ENCODE peak calls at places on chromosome 20, in six cellular contexts. I is Peyer's patch; O is CD8-positive, alpha-beta T cell; M is dorsolateral prefrontal cortex; F is mesenchymal stem cell; U is spleen. K is an unnamed sample.

GRCh38 chr20:25289886-25290597 is 42.2 kb downstream of the PYGB start:
- DNase-seq in U (peak; percentile 74), O (no peak), I (no peak), M (no peak), F (no peak), K (no peak)

GRCh38 chr20:14879020-14879697 is 541.7 kb upstream of the FLRT3 start:
- DNase-seq in U (no peak), O (no peak), I (no peak), M (no peak), F (peak; percentile 55), K (peak; percentile 83)

GRCh38 chr20:7775072-7775471 is 165.2 kb downstream of the HAO1 start:
- DNase-seq in F (no peak), O (no peak), I (no peak), M (no peak), U (no peak), K (no peak)

GRCh38 chr20:47727170-47727880 is 58.0 kb downstream of the SULF2 start:
- DNase-seq in U (peak; percentile 94), I (peak; percentile 89), F (no peak), M (peak; percentile 35), O (peak; percentile 69), K (peak; percentile 41)

GRCh38 chr20:4195499-4195898 is 180.1 kb upstream of the RNF24 start:
- DNase-seq in U (peak; percentile 36), M (peak; percentile 64), I (no peak), F (peak; percentile 31), O (no peak), K (no peak)

GRCh38 chr20:25315418-25316210 is 67.7 kb downstream of the PYGB start:
- DNase-seq in I (no peak), F (no peak), M (peak; percentile 7), U (peak; percentile 68), O (no peak), K (no peak)

GRCh38 chr20:25361287-25361683 is 29.4 kb downstream of the ABHD12 start:
- DNase-seq in M (no peak), O (no peak), U (no peak), F (no peak), I (no peak), K (peak; percentile 39)

GRCh38 chr20:53883098-53883762 is 187.2 kb downstream of the BCAS1 start:
- DNase-seq in F (peak; percentile 64), M (no peak), U (no peak), I (no peak), O (no peak), K (no peak)

GRCh38 chr20:24147961-24148360 is 159.4 kb upstream of the GGTLC1 start:
- DNase-seq in O (no peak), U (no peak), M (no peak), I (no peak), F (no peak), K (no peak)

GRCh38 chr20:4684837-4685413 is 36.8 kb upstream of the PRND start:
- DNase-seq in O (no peak), I (no peak), U (no peak), M (no peak), F (peak; percentile 94), K (peak; percentile 15)

GRCh38 chr20:6590891-6591679 is 176.4 kb upstream of the BMP2 start:
- DNase-seq in F (peak; percentile 63), I (no peak), O (no peak), U (no peak), M (no peak), K (no peak)

GRCh38 chr20:38143646-38144554 is 21.2 kb downstream of the TGM2 start:
- DNase-seq in O (no peak), U (no peak), M (peak; percentile 73), F (peak; percentile 96), I (no peak), K (peak; percentile 70)

GRCh38 chr20:5535211-5535756 is 214.9 kb upstream of the SHLD1 start:
- DNase-seq in F (peak; percentile 98), I (no peak), O (no peak), U (no peak), M (peak; percentile 25), K (peak; percentile 99)

GRCh38 chr20:48711696-48712464 is 115.9 kb downstream of the PREX1 start:
- DNase-seq in I (no peak), F (no peak), M (no peak), U (peak; percentile 59), O (no peak), K (no peak)

GRCh38 chr20:61376541-61377231 is 124.6 kb downstream of the CDH4 start:
- DNase-seq in O (no peak), U (peak; percentile 41), I (no peak), F (no peak), M (no peak), K (no peak)
- H3K27me3 ChIP-seq in O (no peaks in the 10 kb centered on the region), U (no peaks in the 10 kb centered on the region), I (no peaks in the 10 kb centered on the region), F (no peaks in the 10 kb centered on the region), M (no peaks in the 10 kb centered on the region), K (no peaks in the 10 kb centered on the region)

GRCh38 chr20:59718681-59719080 is 114.3 kb downstream of the PHACTR3 start:
- DNase-seq in M (peak; percentile 76), O (no peak), I (no peak), U (no peak), F (no peak), K (no peak)
- H3K27me3 ChIP-seq in M (no peaks in the 10 kb centered on the region), O (no peaks in the 10 kb centered on the region), I (no peaks in the 10 kb centered on the region), U (no peaks in the 10 kb centered on the region), F (peaks cover 9% of the 10 kb centered on the region), K (no peaks in the 10 kb centered on the region)

GRCh38 chr20:46720776-46721425 is 11.5 kb downstream of the SLC2A10 start:
- DNase-seq in F (peak; percentile 22), M (no peak), O (no peak), I (no peak), U (no peak), K (no peak)

GRCh38 chr20:46722450-46722849 is 13.0 kb downstream of the SLC2A10 start:
- DNase-seq in I (no peak), U (no peak), O (no peak), F (no peak), M (no peak), K (no peak)

GRCh38 chr20:46724343-46724959 is 15.0 kb downstream of the SLC2A10 start:
- DNase-seq in M (no peak), F (no peak), O (no peak), U (no peak), I (no peak), K (no peak)

GRCh38 chr20:46721476-46721875 is 12.0 kb downstream of the SLC2A10 start:
- DNase-seq in U (no peak), F (no peak), O (no peak), I (no peak), M (no peak), K (no peak)

DNA sequence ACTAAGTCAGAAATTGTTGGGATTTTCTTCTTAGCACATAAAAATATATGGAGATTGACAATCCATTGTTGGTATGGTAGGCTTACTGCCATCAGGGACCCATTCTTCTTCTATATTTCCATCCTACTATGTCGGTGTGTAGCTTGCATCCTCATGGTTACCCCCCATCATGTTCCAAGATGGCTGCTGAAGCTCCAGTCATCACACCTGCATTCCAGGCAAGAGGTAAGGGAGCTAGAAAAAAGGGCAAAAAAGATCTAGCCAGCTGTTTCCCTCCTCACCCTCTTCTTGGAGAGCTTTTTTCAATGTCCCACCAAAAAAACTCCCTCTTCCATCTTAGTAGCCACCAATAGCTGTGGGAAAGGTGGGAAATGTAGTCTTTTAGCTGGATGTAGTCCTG is 13.6 kb downstream of the SLC2A10 start:
- DNase-seq in F (no peak), M (no peak), O (no peak), U (no peak), I (no peak), K (no peak)
- H3K27me3 ChIP-seq in F (no peaks in the 10 kb centered on the region), M (no peaks in the 10 kb centered on the region), O (no peaks in the 10 kb centered on the region), U (no peaks in the 10 kb centered on the region), I (no peaks in the 10 kb centered on the region), K (no peaks in the 10 kb centered on the region)

GRCh38 chr20:32012159-32012682 is 2.0 kb downstream of the CCM2L start:
- DNase-seq in I (no peak), O (no peak), M (no peak), F (no peak), U (peak; percentile 2), K (peak; percentile 66)
- H3K27me3 ChIP-seq in I (no peaks in the 10 kb centered on the region), O (peaks cover 5% of the 10 kb centered on the region), M (no peaks in the 10 kb centered on the region), F (peaks cover 80% of the 10 kb centered on the region), U (no peaks in the 10 kb centered on the region), K (no peaks in the 10 kb centered on the region)

GRCh38 chr20:21523398-21523868 is 9.6 kb upstream of the NKX2-2 start:
- DNase-seq in O (no peak), M (no peak), U (no peak), I (no peak), F (no peak), K (no peak)

GRCh38 chr20:21526776-21527175 is 12.9 kb upstream of the NKX2-2 start:
- DNase-seq in I (no peak), M (no peak), U (no peak), F (no peak), O (no peak), K (no peak)

GRCh38 chr20:21521596-21522478 is 8.0 kb upstream of the NKX2-2 start:
- DNase-seq in O (no peak), U (no peak), M (no peak), F (no peak), I (no peak), K (no peak)

GRCh38 chr20:21522479-21523397 is 8.9 kb upstream of the NKX2-2 start:
- DNase-seq in U (no peak), O (no peak), I (no peak), F (no peak), M (no peak), K (no peak)

DNA sequence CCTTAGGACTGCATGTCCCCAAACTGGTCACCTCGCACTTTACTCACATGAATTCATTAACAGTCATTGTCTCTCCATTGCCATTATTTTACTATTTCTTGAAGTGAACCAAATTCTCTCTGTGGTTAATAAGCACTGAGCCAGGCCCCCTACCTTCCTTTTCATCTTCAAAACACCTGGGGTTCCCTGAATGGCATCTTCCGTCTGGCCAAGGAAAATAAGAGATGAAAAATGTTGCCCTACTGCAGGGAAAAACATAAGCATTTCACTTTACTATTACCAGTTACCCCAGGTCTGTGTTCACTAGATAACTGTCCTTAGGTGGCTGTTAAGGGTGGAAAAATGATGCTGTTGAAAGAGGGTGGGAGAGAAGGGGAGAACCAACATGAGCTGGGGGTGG is 10.0 kb upstream of the NKX2-2 start:
- DNase-seq in I (no peak), O (no peak), M (no peak), U (no peak), F (no peak), K (no peak)
- H3K27me3 ChIP-seq in I (peaks cover 26% of the 10 kb centered on the region), O (peaks cover 20% of the 10 kb centered on the region), M (peaks cover 52% of the 10 kb centered on the region), U (peaks cover 58% of the 10 kb centered on the region), F (peaks cover 95% of the 10 kb centered on the region), K (peaks cover 62% of the 10 kb centered on the region)

GRCh38 chr20:63035284-63036185 is 28.8 kb upstream of the BHLHE23 start:
- DNase-seq in F (no peak), U (peak; percentile 73), M (no peak), O (no peak), I (no peak), K (no peak)
- H3K27me3 ChIP-seq in F (peaks cover 79% of the 10 kb centered on the region), U (peaks cover 4% of the 10 kb centered on the region), M (peaks cover 51% of the 10 kb centered on the region), O (no peaks in the 10 kb centered on the region), I (peaks cover 3% of the 10 kb centered on the region), K (peaks cover 8% of the 10 kb centered on the region)